ENCODE peak calls at places on chromosomes 16 and 17, in eight cellular contexts. P is BE2C, Z is cardiac muscle cell, Y is colonic mucosa, G is thyroid gland, C is neural progenitor cell, W is left lung, S is tibial nerve. M is an unnamed sample. For H3K27me3, the result is how much of the 10 kb centered on the place peaks cover.

GRCh38 chr17:49843774-49844350 is 4.0 kb downstream of the TAC4 start:
- DNase-seq in P (no peak), Z (no peak), Y (peak), G (no peak), C (peak), W (no peak), S (no peak), M (no peak)

GRCh38 chr17:27333410-27333980 is 39.6 kb downstream of the WSB1 start:
- DNase-seq in P (no peak), Z (no peak), Y (no peak), G (no peak), C (no peak), W (no peak), S (no peak), M (no peak)

GRCh38 chr17:42979511-42980273 is at the start of gene PTGES3L:
- DNase-seq in P (peak), Z (peak), Y (peak), G (peak), C (peak), W (peak), S (no peak), M (no peak)

GRCh38 chr16:15484662-15485061 is 50.3 kb downstream of the BMERB1 start:
- DNase-seq in P (no peak), Z (no peak), Y (no peak), G (no peak), C (no peak), W (no peak), S (no peak), M (no peak)

GRCh38 chr16:84068041-84068440 is 25.4 kb upstream of the SLC38A8 start:
- DNase-seq in P (no peak), Z (no peak), Y (no peak), G (no peak), C (no peak), W (no peak), S (no peak), M (no peak)

GRCh38 chr16:68707341-68708152 is 29.5 kb upstream of the CDH1 start:
- DNase-seq in P (peak), Z (peak), Y (peak), G (peak), C (peak), W (peak), S (no peak), M (no peak)

GRCh38 chr16:56691885-56692284 is 9.6 kb downstream of the MT1X start:
- DNase-seq in P (no peak), Z (peak), Y (peak), G (peak), C (no peak), W (peak), S (no peak), M (no peak)

GRCh38 chr16:59048876-59049275 is 314.8 kb upstream of the GOT2 start:
- DNase-seq in P (no peak), Z (no peak), Y (no peak), G (no peak), C (no peak), W (no peak), S (no peak), M (no peak)

GRCh38 chr17:54932711-54933110 is 32.1 kb downstream of the TOM1L1 start:
- DNase-seq in P (no peak), Z (no peak), Y (no peak), G (no peak), C (no peak), W (no peak), S (no peak), M (no peak)

GRCh38 chr16:78705694-78706093 is 606.2 kb downstream of the WWOX start:
- DNase-seq in P (no peak), Z (peak), Y (no peak), G (no peak), C (peak), W (no peak), S (no peak), M (peak)

GRCh38 chr16:85824161-85825135 is 25.0 kb downstream of the COX4I1 start:
- DNase-seq in P (no peak), Z (no peak), Y (no peak), G (no peak), C (no peak), W (no peak), S (no peak), M (no peak)

GRCh38 chr17:44733753-44734152 is 25.0 kb upstream of the ADAM11 start:
- DNase-seq in P (peak), Z (peak), Y (no peak), G (no peak), C (peak), W (no peak), S (no peak), M (no peak)

GRCh38 chr17:7292729-7293128 is 1.7 kb downstream of the YBX2 start:
- DNase-seq in P (no peak), Z (peak), Y (no peak), G (peak), C (no peak), W (no peak), S (no peak), M (no peak)

GRCh38 chr16:56199164-56199563 is 7.9 kb downstream of the GNAO1 start:
- DNase-seq in P (no peak), Z (no peak), Y (no peak), G (no peak), C (no peak), W (no peak), S (no peak), M (peak)

GRCh38 chr17:32275060-32276042 is 9.7 kb downstream of the RHBDL3 start:
- DNase-seq in P (peak), Z (no peak), Y (no peak), G (no peak), C (no peak), W (peak), S (no peak), M (no peak)

GRCh38 chr17:19003543-19003965 is 1.0 kb downstream of the FAM83G start:
- DNase-seq in P (no peak), Z (no peak), Y (no peak), G (no peak), C (peak), W (no peak), S (no peak), M (no peak)

GRCh38 chr17:19003966-19004600 is 481 bp downstream of the FAM83G start:
- DNase-seq in P (no peak), Z (peak), Y (peak), G (peak), C (peak), W (no peak), S (no peak), M (peak)

GRCh38 chr17:19002805-19003542 is 1.6 kb downstream of the FAM83G start:
- DNase-seq in P (no peak), Z (no peak), Y (no peak), G (no peak), C (peak), W (no peak), S (no peak), M (no peak)

GRCh38 chr17:19000531-19001011 is 4.0 kb downstream of the FAM83G start:
- DNase-seq in P (peak), Z (no peak), Y (no peak), G (no peak), C (peak), W (no peak), S (no peak), M (no peak)

GRCh38 chr17:19002191-19002590 is 2.4 kb downstream of the FAM83G start:
- DNase-seq in P (no peak), Z (no peak), Y (no peak), G (no peak), C (no peak), W (no peak), S (no peak), M (no peak)
- H3K4me3 ChIP-seq in P (no peak), Z (no peak), Y (peak), G (no peak), C (no peak), W (no peak), S (no peak), M (no peak)

GRCh38 chr16:73304008-73304814 is 256.3 kb upstream of the ZFHX3 start:
- DNase-seq in P (peak), Z (peak), Y (no peak), G (no peak), C (no peak), W (no peak), S (no peak), M (no peak)

GRCh38 chr16:73306901-73307413 is 259.0 kb upstream of the ZFHX3 start:
- DNase-seq in P (no peak), Z (no peak), Y (no peak), G (peak), C (no peak), W (no peak), S (no peak), M (no peak)

GRCh38 chr16:73311857-73312723 is 264.2 kb upstream of the ZFHX3 start:
- DNase-seq in P (no peak), Z (no peak), Y (no peak), G (peak), C (no peak), W (no peak), S (no peak), M (no peak)

GRCh38 chr16:73313950-73314349 is 266.0 kb upstream of the ZFHX3 start:
- DNase-seq in P (no peak), Z (no peak), Y (no peak), G (no peak), C (no peak), W (no peak), S (no peak), M (no peak)

GRCh38 chr16:73308776-73309175 is 260.8 kb upstream of the ZFHX3 start:
- DNase-seq in P (no peak), Z (no peak), Y (no peak), G (no peak), C (no peak), W (no peak), S (no peak), M (no peak)
- H3K27me3 ChIP-seq in P (under half), Z (under half), Y (under half), G (under half), C (under half), W (under half), S (under half), M (under half)

GRCh38 chr16:47113130-47113529 is 30.6 kb downstream of the NETO2 start:
- DNase-seq in P (no peak), Z (no peak), Y (no peak), G (no peak), C (no peak), W (no peak), S (no peak), M (no peak)

GRCh38 chr16:47109361-47109760 is 34.4 kb downstream of the NETO2 start:
- DNase-seq in P (no peak), Z (no peak), Y (no peak), G (no peak), C (no peak), W (no peak), S (no peak), M (no peak)

DNA sequence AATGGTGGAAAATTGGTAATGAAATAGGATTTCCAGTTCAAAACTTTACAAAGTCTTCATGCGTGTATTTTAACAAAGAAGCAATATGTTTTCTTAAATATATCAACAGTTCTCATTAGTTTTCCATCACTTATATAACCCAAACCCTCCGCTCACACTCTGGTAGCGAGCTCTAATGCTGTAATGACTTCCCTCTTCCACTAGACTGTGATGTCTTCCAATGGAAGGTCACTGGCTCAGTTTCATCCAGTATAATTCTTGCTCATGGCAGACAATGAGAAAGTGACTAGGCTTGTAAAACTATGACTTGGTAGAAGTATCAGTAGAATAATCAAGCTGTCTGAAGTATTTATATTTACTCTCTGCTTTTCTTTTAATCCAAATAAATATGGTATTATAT is 32.8 kb downstream of the NETO2 start:
- DNase-seq in P (no peak), Z (no peak), Y (no peak), G (no peak), C (peak), W (no peak), S (no peak), M (no peak)
- TF ChIP-seq CTCF in P (peak), Z (no peak), Y (no peak), G (no peak), C (peak), W (no peak), S (no peak), M (no peak)

DNA sequence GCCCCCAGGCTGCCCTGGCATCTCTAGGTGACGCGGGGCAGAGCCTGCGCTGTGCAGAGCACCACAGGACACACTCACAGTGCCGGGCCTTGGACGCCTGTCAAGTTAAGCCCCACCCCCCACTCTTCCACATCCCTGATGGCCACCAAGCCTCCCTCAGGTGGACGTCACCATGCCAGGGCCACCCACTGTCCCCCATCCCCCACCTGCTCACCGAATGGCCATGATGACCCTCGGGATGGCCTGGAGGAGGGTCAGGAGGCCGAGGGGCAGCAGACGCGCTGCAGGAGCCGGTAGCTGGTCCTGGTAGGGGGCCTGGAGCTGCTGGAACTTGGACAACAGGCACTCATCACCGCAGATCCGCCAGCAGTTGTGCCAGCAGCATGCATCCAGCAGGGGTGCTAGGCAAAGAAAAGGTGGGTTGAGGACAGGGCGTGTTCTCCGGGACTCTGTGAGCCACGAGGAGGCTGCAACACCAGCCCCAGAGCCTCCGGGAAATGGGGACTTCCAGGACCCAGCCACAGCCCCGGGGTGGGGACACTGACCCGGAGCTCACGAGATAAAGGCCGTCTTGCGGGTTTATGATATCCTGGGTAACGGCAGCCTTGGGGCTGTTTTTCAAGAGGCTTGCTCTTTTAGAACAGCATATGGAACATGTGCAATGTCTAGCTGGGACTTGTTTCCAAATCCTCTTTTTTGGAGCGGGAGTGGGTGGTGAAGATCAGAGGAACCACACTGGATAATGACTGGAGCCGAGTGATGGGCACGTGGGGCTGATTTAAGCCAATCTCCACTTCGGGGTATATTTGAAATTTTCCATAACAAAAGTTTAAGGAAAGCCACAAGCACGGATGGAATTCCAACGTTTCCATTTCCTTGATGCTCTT is 11.4 kb downstream of the C16orf95 start:
- DNase-seq in P (peak), Z (no peak), Y (no peak), G (no peak), C (peak), W (no peak), S (no peak), M (no peak)
- H3K4me3 ChIP-seq in P (peak), Z (no peak), Y (no peak), G (no peak), C (no peak), W (no peak), S (no peak), M (no peak)